ENCODE peak calls at places on chromosomes 4 and X, in eight cellular contexts. B, X, Z, T, R, J, A and H are unnamed samples.

GRCh38 chr4:107512549-107512948 is 207.5 kb downstream of the PAPSS1 start:
- DNase-seq in A (no peak), X (no peak), R (no peak), J (no peak), Z (no peak), T (no peak), B (no peak), H (no peak)

GRCh38 chr4:95267081-95267480 is 281.7 kb downstream of the UNC5C start:
- DNase-seq in R (peak), Z (no peak), B (no peak), X (no peak), T (no peak), A (no peak), J (peak), H (no peak)

GRCh38 chrX:48508400-48509244 is at the start of gene PORCN:
- DNase-seq in B (peak), R (peak), T (no peak), A (peak), X (peak), J (no peak), Z (peak), H (peak)

GRCh38 chr4:100084892-100085291 is 105.4 kb downstream of the DDIT4L start:
- DNase-seq in X (no peak), B (no peak), J (no peak), A (no peak), Z (no peak), T (no peak), R (no peak), H (no peak)

GRCh38 chrX:150887906-150888465 is 10.5 kb downstream of the CD99L2 start:
- DNase-seq in X (no peak), B (no peak), T (peak), A (peak), R (no peak), J (peak), Z (no peak), H (no peak)

GRCh38 chr4:128858875-128859696 is 49.6 kb downstream of the JADE1 start:
- DNase-seq in T (peak), X (no peak), J (no peak), A (no peak), B (no peak), Z (no peak), R (peak), H (no peak)

GRCh38 chrX:107205770-107206696 is at the start of the genes DNAAF6 and NUP62CL:
- DNase-seq in R (no peak), X (peak), T (no peak), A (peak), J (no peak), Z (peak), B (peak), H (peak)

GRCh38 chr4:123564758-123565346 is 168.3 kb downstream of the SPRY1 start:
- DNase-seq in B (no peak), X (no peak), J (peak), T (no peak), R (no peak), A (peak), Z (peak), H (peak)

GRCh38 chr4:10036926-10037325 is 15.6 kb upstream of the SLC2A9 start:
- DNase-seq in A (no peak), J (no peak), B (no peak), R (no peak), Z (no peak), T (no peak), X (no peak), H (no peak)